ENCODE peak calls at places on chromosomes 11 and 22, in nine cellular contexts. D, Y, S, Q, L, P, U, C and J are unnamed samples.

GRCh38 chr11:118912742-118913410 is 12.8 kb downstream of the BCL9L start:
- DNase-seq in D (no peak), Y (peak; percentile 76), S (peak; percentile 43), Q (no peak), L (peak; percentile 57), P (peak; percentile 62), U (no peak), C (no peak), J (no peak)

GRCh38 chr11:67006029-67006884 is 16.7 kb upstream of the SYT12 start:
- DNase-seq in D (peak; percentile 47), Y (no peak), S (no peak), Q (no peak), L (no peak), P (peak; percentile 92), U (peak; percentile 62), C (no peak), J (no peak)

GRCh38 chr11:69311767-69312385 is 17.9 kb downstream of the MYEOV start:
- DNase-seq in D (no peak), Y (no peak), S (no peak), Q (no peak), L (no peak), P (no peak), U (no peak), C (no peak), J (no peak)

GRCh38 chr22:23414727-23415489 is 165.2 kb downstream of the IGLL1 start:
- DNase-seq in D (no peak), Y (no peak), S (no peak), Q (no peak), L (no peak), P (no peak), U (no peak), C (no peak), J (peak; percentile 76)

GRCh38 chr11:64357904-64358535 is 942 bp upstream of the RPS6KA4 start:
- DNase-seq in D (no peak), Y (peak; percentile 79), S (no peak), Q (no peak), L (no peak), P (peak; percentile 56), U (no peak), C (no peak), J (no peak)

GRCh38 chr11:60130496-60130895 is 42.0 kb downstream of the MS4A2 start:
- DNase-seq in D (no peak), Y (peak; percentile 68), S (no peak), Q (no peak), L (peak; percentile 41), P (peak; percentile 42), U (peak; percentile 47), C (no peak), J (no peak)

GRCh38 chr11:104968365-104968855 is at the start of gene CASP4:
- DNase-seq in D (peak; percentile 54), Y (peak; percentile 53), S (no peak), Q (no peak), L (no peak), P (peak; percentile 18), U (peak; percentile 18), C (no peak), J (no peak)

GRCh38 chr11:45662665-45663485 is 2.5 kb downstream of the CHST1 start:
- DNase-seq in D (no peak), Y (no peak), S (no peak), Q (no peak), L (no peak), P (peak; percentile 72), U (no peak), C (peak; percentile 31), J (peak; percentile 49)

GRCh38 chr22:44365832-44366231 is 53.1 kb upstream of the SHISAL1 start:
- DNase-seq in D (no peak), Y (no peak), S (no peak), Q (no peak), L (no peak), P (no peak), U (no peak), C (peak; percentile 17), J (no peak)

GRCh38 chr11:8809605-8810272 is 101.2 kb upstream of the AKIP1 start:
- DNase-seq in D (no peak), Y (no peak), S (no peak), Q (no peak), L (no peak), P (no peak), U (no peak), C (no peak), J (no peak)

GRCh38 chr11:87148749-87149148 is 111.0 kb downstream of the TMEM135 start:
- DNase-seq in D (no peak), Y (no peak), S (no peak), Q (no peak), L (no peak), P (no peak), U (no peak), C (no peak), J (no peak)

GRCh38 chr11:117202386-117203068 is 3.4 kb downstream of the TAGLN start:
- DNase-seq in D (no peak), Y (no peak), S (no peak), Q (no peak), L (no peak), P (no peak), U (no peak), C (peak; percentile 35), J (no peak)

GRCh38 chr11:118098996-118099837 is 12.5 kb upstream of the SMIM35 start:
- DNase-seq in D (no peak), Y (peak; percentile 36), S (no peak), Q (no peak), L (no peak), P (no peak), U (no peak), C (no peak), J (no peak)

GRCh38 chr22:27885977-27886842 is 32.8 kb downstream of the PITPNB start:
- DNase-seq in D (peak; percentile 57), Y (peak; percentile 74), S (no peak), Q (no peak), L (peak; percentile 64), P (peak; percentile 10), U (peak; percentile 8), C (no peak), J (no peak)

GRCh38 chr22:44409691-44410316 is 88.2 kb downstream of the RTL6 start:
- DNase-seq in D (no peak), Y (no peak), S (no peak), Q (no peak), L (no peak), P (no peak), U (no peak), C (peak; percentile 25), J (no peak)

GRCh38 chr11:109486129-109486528 is 64.1 kb downstream of the C11orf87 start:
- DNase-seq in D (no peak), Y (no peak), S (no peak), Q (no peak), L (no peak), P (no peak), U (no peak), C (no peak), J (no peak)

GRCh38 chr11:128361451-128362020 is 225.8 kb downstream of the ETS1 start:
- DNase-seq in D (no peak), Y (peak; percentile 52), S (no peak), Q (no peak), L (no peak), P (no peak), U (no peak), C (no peak), J (no peak)

GRCh38 chr11:83241291-83241946 is 44.7 kb downstream of the CCDC90B start:
- DNase-seq in D (peak; percentile 67), Y (peak; percentile 81), S (peak; percentile 37), Q (no peak), L (peak; percentile 67), P (peak; percentile 76), U (peak; percentile 69), C (no peak), J (no peak)

GRCh38 chr11:72378704-72379383 is 55.5 kb downstream of the CLPB start:
- DNase-seq in D (peak; percentile 65), Y (peak; percentile 50), S (peak; percentile 53), Q (no peak), L (no peak), P (no peak), U (no peak), C (peak; percentile 67), J (no peak)

GRCh38 chr11:45212566-45213315 is 66.3 kb downstream of the PRDM11 start:
- DNase-seq in D (no peak), Y (no peak), S (no peak), Q (no peak), L (no peak), P (peak; percentile 25), U (no peak), C (no peak), J (no peak)

GRCh38 chr11:134414036-134414731 is 2.1 kb upstream of the B3GAT1 start:
- DNase-seq in D (no peak), Y (no peak), S (no peak), Q (no peak), L (no peak), P (no peak), U (no peak), C (no peak), J (no peak)

DNA sequence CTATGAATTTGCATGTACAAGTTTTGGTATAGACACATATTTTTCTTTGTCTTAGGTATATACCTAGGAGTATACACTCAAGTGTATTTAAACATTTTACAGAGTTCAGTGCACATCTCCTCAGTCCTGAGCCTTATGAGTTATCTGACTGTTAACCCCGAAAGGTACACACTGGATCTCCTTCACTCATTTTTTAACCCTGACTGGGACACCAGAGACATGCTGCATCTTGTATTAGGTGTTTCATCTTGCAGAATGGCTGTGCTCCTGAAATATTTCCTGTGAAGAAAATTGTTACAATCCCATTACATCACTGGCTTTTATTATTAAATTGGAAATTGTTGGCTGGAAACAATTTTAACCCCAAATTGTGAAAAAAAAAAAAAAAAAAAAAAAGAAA is 15.3 kb downstream of the PARVA start:
- DNase-seq in D (no peak), Y (no peak), S (no peak), Q (no peak), L (no peak), P (no peak), U (no peak), C (no peak), J (no peak)
- H3K27ac ChIP-seq in D (no peak overlapping the region), Y (no peak overlapping the region), S (peak overlapping the region; percentile 93), Q (no peak overlapping the region), L (no peak overlapping the region), P (no peak overlapping the region), U (no peak overlapping the region), C (no peak overlapping the region), J (no peak overlapping the region)

GRCh38 chr11:22192642-22193347 is at the start of gene ANO5:
- DNase-seq in D (no peak), Y (peak; percentile 74), S (peak; percentile 34), Q (no peak), L (peak; percentile 69), P (peak; percentile 73), U (no peak), C (peak; percentile 91), J (peak; percentile 55)
- TF ChIP-seq POLR2A in D (no peak), Y (peak; percentile 61), S (no peak), Q (no peak), L (no peak), P (peak; percentile 52), U (no peak), C (peak; percentile 70), J (no peak)

GRCh38 chr11:85806876-85807275 is 4.1 kb downstream of the SYTL2 start:
- DNase-seq in D (no peak), Y (no peak), S (no peak), Q (no peak), L (no peak), P (no peak), U (no peak), C (no peak), J (no peak)
- H3K27ac ChIP-seq in D (no peak overlapping the region), Y (no peak overlapping the region), S (no peak overlapping the region), Q (no peak overlapping the region), L (no peak overlapping the region), P (no peak overlapping the region), U (no peak overlapping the region), C (no peak overlapping the region), J (no peak overlapping the region)

GRCh38 chr22:19854778-19855503 is at the start of the genes GNB1L and RTL10:
- DNase-seq in D (peak; percentile 90), Y (peak; percentile 99), S (peak; percentile 98), Q (peak; percentile 69), L (peak; percentile 96), P (peak; percentile 95), U (peak; percentile 85), C (peak; percentile 98), J (peak; percentile 96)
- TF ChIP-seq POLR2A in D (peak; percentile 91), Y (peak; percentile 99), S (peak; percentile 95), Q (peak; percentile 96), L (peak; percentile 87), P (peak; percentile 75), U (peak; percentile 95), C (peak; percentile 99), J (peak; percentile 84)